ENCODE peak calls at places on chromosomes 3 and 15, in nine cellular contexts. One of them, this sample, is unnamed.

GRCh38 chr3:119173325-119173724 is at the start of gene UPK1B:
- DNase-seq in astrocyte of the spinal cord: no peak
- DNase-seq in activated CD4-positive, alpha-beta T cell treated with anti-CD3 and anti-CD28 coated beads, Interleukin-2, amount 10 ng/mL, durations not matched to agents 7 days and 5 days: no peak
- DNase-seq in sigmoid colon: no peak
- DNase-seq in HTR-8/SVneo: no peak
- DNase-seq in right atrium auricular region: no peak
- DNase-seq in iris pigment epithelial cell: no peak
- DNase-seq in C1 segment of cervical spinal cord: no peak
- DNase-seq in stimulated activated CD4-positive, alpha-beta T cell treated with anti-CD3 and anti-CD28 coated beads, TNF-alpha, amount 100 ng/mL, for 4 hours: no peak
- DNase-seq in this sample: no peak

GRCh38 chr3:183172051-183172639 is 9.6 kb upstream of the LAMP3 start:
- DNase-seq in activated CD4-positive, alpha-beta T cell treated with anti-CD3 and anti-CD28 coated beads, Interleukin-2, amount 10 ng/mL, durations not matched to agents 7 days and 5 days: no peak
- DNase-seq in right atrium auricular region: no peak
- DNase-seq in astrocyte of the spinal cord: no peak
- DNase-seq in stimulated activated CD4-positive, alpha-beta T cell treated with anti-CD3 and anti-CD28 coated beads, TNF-alpha, amount 100 ng/mL, for 4 hours: no peak
- DNase-seq in C1 segment of cervical spinal cord: no peak
- DNase-seq in sigmoid colon: no peak
- DNase-seq in HTR-8/SVneo: no peak
- DNase-seq in iris pigment epithelial cell: no peak
- DNase-seq in this sample: no peak

GRCh38 chr15:59199775-59200465 is 6.7 kb upstream of the LDHAL6B start:
- DNase-seq in C1 segment of cervical spinal cord: no peak
- DNase-seq in astrocyte of the spinal cord: peak; percentile 61
- DNase-seq in sigmoid colon: no peak
- DNase-seq in iris pigment epithelial cell: peak; percentile 88
- DNase-seq in right atrium auricular region: no peak
- DNase-seq in stimulated activated CD4-positive, alpha-beta T cell treated with anti-CD3 and anti-CD28 coated beads, TNF-alpha, amount 100 ng/mL, for 4 hours: no peak
- DNase-seq in HTR-8/SVneo: peak; percentile 67
- DNase-seq in activated CD4-positive, alpha-beta T cell treated with anti-CD3 and anti-CD28 coated beads, Interleukin-2, amount 10 ng/mL, durations not matched to agents 7 days and 5 days: no peak
- DNase-seq in this sample: no peak

GRCh38 chr15:55254916-55255679 is 34.5 kb downstream of the RAB27A start:
- DNase-seq in stimulated activated CD4-positive, alpha-beta T cell treated with anti-CD3 and anti-CD28 coated beads, TNF-alpha, amount 100 ng/mL, for 4 hours: no peak
- DNase-seq in activated CD4-positive, alpha-beta T cell treated with anti-CD3 and anti-CD28 coated beads, Interleukin-2, amount 10 ng/mL, durations not matched to agents 7 days and 5 days: no peak
- DNase-seq in astrocyte of the spinal cord: no peak
- DNase-seq in iris pigment epithelial cell: no peak
- DNase-seq in HTR-8/SVneo: no peak
- DNase-seq in right atrium auricular region: no peak
- DNase-seq in C1 segment of cervical spinal cord: no peak
- DNase-seq in sigmoid colon: no peak
- DNase-seq in this sample: no peak

GRCh38 chr15:48472756-48473155 is 141.5 kb downstream of the DUT start:
- DNase-seq in C1 segment of cervical spinal cord: no peak
- DNase-seq in sigmoid colon: no peak
- DNase-seq in stimulated activated CD4-positive, alpha-beta T cell treated with anti-CD3 and anti-CD28 coated beads, TNF-alpha, amount 100 ng/mL, for 4 hours: no peak
- DNase-seq in activated CD4-positive, alpha-beta T cell treated with anti-CD3 and anti-CD28 coated beads, Interleukin-2, amount 10 ng/mL, durations not matched to agents 7 days and 5 days: no peak
- DNase-seq in right atrium auricular region: no peak
- DNase-seq in astrocyte of the spinal cord: peak; percentile 37
- DNase-seq in HTR-8/SVneo: peak; percentile 26
- DNase-seq in iris pigment epithelial cell: peak; percentile 77
- DNase-seq in this sample: no peak

GRCh38 chr15:65183847-65184159 is 1.3 kb downstream of the CLPX start:
- DNase-seq in stimulated activated CD4-positive, alpha-beta T cell treated with anti-CD3 and anti-CD28 coated beads, TNF-alpha, amount 100 ng/mL, for 4 hours: no peak
- DNase-seq in astrocyte of the spinal cord: no peak
- DNase-seq in activated CD4-positive, alpha-beta T cell treated with anti-CD3 and anti-CD28 coated beads, Interleukin-2, amount 10 ng/mL, durations not matched to agents 7 days and 5 days: no peak
- DNase-seq in right atrium auricular region: no peak
- DNase-seq in iris pigment epithelial cell: no peak
- DNase-seq in sigmoid colon: no peak
- DNase-seq in C1 segment of cervical spinal cord: no peak
- DNase-seq in HTR-8/SVneo: no peak
- DNase-seq in this sample: no peak

GRCh38 chr3:117547956-117548550 is 838.5 kb downstream of the TUSC7 start:
- DNase-seq in stimulated activated CD4-positive, alpha-beta T cell treated with anti-CD3 and anti-CD28 coated beads, TNF-alpha, amount 100 ng/mL, for 4 hours: no peak
- DNase-seq in HTR-8/SVneo: no peak
- DNase-seq in sigmoid colon: no peak
- DNase-seq in astrocyte of the spinal cord: peak; percentile 56
- DNase-seq in C1 segment of cervical spinal cord: no peak
- DNase-seq in right atrium auricular region: no peak
- DNase-seq in activated CD4-positive, alpha-beta T cell treated with anti-CD3 and anti-CD28 coated beads, Interleukin-2, amount 10 ng/mL, durations not matched to agents 7 days and 5 days: no peak
- DNase-seq in iris pigment epithelial cell: peak; percentile 55
- DNase-seq in this sample: no peak

GRCh38 chr3:101849714-101850326 is 506 bp downstream of the NFKBIZ start:
- DNase-seq in HTR-8/SVneo: no peak
- DNase-seq in activated CD4-positive, alpha-beta T cell treated with anti-CD3 and anti-CD28 coated beads, Interleukin-2, amount 10 ng/mL, durations not matched to agents 7 days and 5 days: peak; percentile 60
- DNase-seq in stimulated activated CD4-positive, alpha-beta T cell treated with anti-CD3 and anti-CD28 coated beads, TNF-alpha, amount 100 ng/mL, for 4 hours: peak; percentile 37
- DNase-seq in sigmoid colon: peak; percentile 74
- DNase-seq in iris pigment epithelial cell: no peak
- DNase-seq in astrocyte of the spinal cord: no peak
- DNase-seq in C1 segment of cervical spinal cord: no peak
- DNase-seq in right atrium auricular region: no peak
- DNase-seq in this sample: no peak

GRCh38 chr3:110494728-110495127 is 576.9 kb upstream of the NECTIN3 start:
- DNase-seq in astrocyte of the spinal cord: no peak
- DNase-seq in sigmoid colon: no peak
- DNase-seq in C1 segment of cervical spinal cord: no peak
- DNase-seq in HTR-8/SVneo: no peak
- DNase-seq in activated CD4-positive, alpha-beta T cell treated with anti-CD3 and anti-CD28 coated beads, Interleukin-2, amount 10 ng/mL, durations not matched to agents 7 days and 5 days: no peak
- DNase-seq in iris pigment epithelial cell: no peak
- DNase-seq in stimulated activated CD4-positive, alpha-beta T cell treated with anti-CD3 and anti-CD28 coated beads, TNF-alpha, amount 100 ng/mL, for 4 hours: no peak
- DNase-seq in right atrium auricular region: no peak
- DNase-seq in this sample: no peak

GRCh38 chr3:129582799-129583198 is 23.7 kb downstream of the PLXND1 start:
- DNase-seq in astrocyte of the spinal cord: no peak
- DNase-seq in C1 segment of cervical spinal cord: no peak
- DNase-seq in right atrium auricular region: no peak
- DNase-seq in activated CD4-positive, alpha-beta T cell treated with anti-CD3 and anti-CD28 coated beads, Interleukin-2, amount 10 ng/mL, durations not matched to agents 7 days and 5 days: no peak
- DNase-seq in sigmoid colon: no peak
- DNase-seq in stimulated activated CD4-positive, alpha-beta T cell treated with anti-CD3 and anti-CD28 coated beads, TNF-alpha, amount 100 ng/mL, for 4 hours: no peak
- DNase-seq in HTR-8/SVneo: no peak
- DNase-seq in iris pigment epithelial cell: no peak
- DNase-seq in this sample: no peak

GRCh38 chr15:38215707-38216106 is 36.9 kb upstream of the SPRED1 start:
- DNase-seq in stimulated activated CD4-positive, alpha-beta T cell treated with anti-CD3 and anti-CD28 coated beads, TNF-alpha, amount 100 ng/mL, for 4 hours: no peak
- DNase-seq in iris pigment epithelial cell: peak; percentile 25
- DNase-seq in C1 segment of cervical spinal cord: no peak
- DNase-seq in astrocyte of the spinal cord: no peak
- DNase-seq in HTR-8/SVneo: no peak
- DNase-seq in activated CD4-positive, alpha-beta T cell treated with anti-CD3 and anti-CD28 coated beads, Interleukin-2, amount 10 ng/mL, durations not matched to agents 7 days and 5 days: no peak
- DNase-seq in right atrium auricular region: no peak
- DNase-seq in sigmoid colon: no peak
- DNase-seq in this sample: no peak

GRCh38 chr3:16300881-16301359 is 35.9 kb downstream of the OXNAD1 start:
- DNase-seq in HTR-8/SVneo: no peak
- DNase-seq in C1 segment of cervical spinal cord: no peak
- DNase-seq in iris pigment epithelial cell: no peak
- DNase-seq in sigmoid colon: no peak
- DNase-seq in stimulated activated CD4-positive, alpha-beta T cell treated with anti-CD3 and anti-CD28 coated beads, TNF-alpha, amount 100 ng/mL, for 4 hours: no peak
- DNase-seq in activated CD4-positive, alpha-beta T cell treated with anti-CD3 and anti-CD28 coated beads, Interleukin-2, amount 10 ng/mL, durations not matched to agents 7 days and 5 days: peak; percentile 79
- DNase-seq in right atrium auricular region: no peak
- DNase-seq in astrocyte of the spinal cord: no peak
- DNase-seq in this sample: no peak

GRCh38 chr3:36548712-36549111 is 168.4 kb downstream of the STAC start:
- DNase-seq in activated CD4-positive, alpha-beta T cell treated with anti-CD3 and anti-CD28 coated beads, Interleukin-2, amount 10 ng/mL, durations not matched to agents 7 days and 5 days: no peak
- DNase-seq in C1 segment of cervical spinal cord: no peak
- DNase-seq in sigmoid colon: no peak
- DNase-seq in iris pigment epithelial cell: no peak
- DNase-seq in right atrium auricular region: no peak
- DNase-seq in stimulated activated CD4-positive, alpha-beta T cell treated with anti-CD3 and anti-CD28 coated beads, TNF-alpha, amount 100 ng/mL, for 4 hours: no peak
- DNase-seq in astrocyte of the spinal cord: no peak
- DNase-seq in HTR-8/SVneo: no peak
- DNase-seq in this sample: no peak

GRCh38 chr3:62601238-62601856 is 228.0 kb upstream of the FEZF2 start:
- DNase-seq in iris pigment epithelial cell: peak; percentile 82
- DNase-seq in C1 segment of cervical spinal cord: no peak
- DNase-seq in stimulated activated CD4-positive, alpha-beta T cell treated with anti-CD3 and anti-CD28 coated beads, TNF-alpha, amount 100 ng/mL, for 4 hours: no peak
- DNase-seq in astrocyte of the spinal cord: peak; percentile 59
- DNase-seq in right atrium auricular region: no peak
- DNase-seq in sigmoid colon: no peak
- DNase-seq in activated CD4-positive, alpha-beta T cell treated with anti-CD3 and anti-CD28 coated beads, Interleukin-2, amount 10 ng/mL, durations not matched to agents 7 days and 5 days: no peak
- DNase-seq in HTR-8/SVneo: no peak
- DNase-seq in this sample: no peak

GRCh38 chr15:62874933-62875625 is 167.5 kb upstream of the TPM1 start:
- DNase-seq in C1 segment of cervical spinal cord: no peak
- DNase-seq in iris pigment epithelial cell: no peak
- DNase-seq in astrocyte of the spinal cord: no peak
- DNase-seq in HTR-8/SVneo: no peak
- DNase-seq in activated CD4-positive, alpha-beta T cell treated with anti-CD3 and anti-CD28 coated beads, Interleukin-2, amount 10 ng/mL, durations not matched to agents 7 days and 5 days: no peak
- DNase-seq in stimulated activated CD4-positive, alpha-beta T cell treated with anti-CD3 and anti-CD28 coated beads, TNF-alpha, amount 100 ng/mL, for 4 hours: no peak
- DNase-seq in sigmoid colon: peak; percentile 88
- DNase-seq in right atrium auricular region: no peak
- DNase-seq in this sample: no peak

GRCh38 chr3:98906230-98906629 is 4.7 kb upstream of the DCBLD2 start:
- DNase-seq in sigmoid colon: no peak
- DNase-seq in activated CD4-positive, alpha-beta T cell treated with anti-CD3 and anti-CD28 coated beads, Interleukin-2, amount 10 ng/mL, durations not matched to agents 7 days and 5 days: no peak
- DNase-seq in astrocyte of the spinal cord: peak; percentile 88
- DNase-seq in iris pigment epithelial cell: peak; percentile 93
- DNase-seq in stimulated activated CD4-positive, alpha-beta T cell treated with anti-CD3 and anti-CD28 coated beads, TNF-alpha, amount 100 ng/mL, for 4 hours: no peak
- DNase-seq in C1 segment of cervical spinal cord: no peak
- DNase-seq in right atrium auricular region: no peak
- DNase-seq in HTR-8/SVneo: peak; percentile 41
- DNase-seq in this sample: no peak

GRCh38 chr15:68401496-68402431 is 30.2 kb downstream of the ITGA11 start:
- DNase-seq in C1 segment of cervical spinal cord: no peak
- DNase-seq in iris pigment epithelial cell: no peak
- DNase-seq in stimulated activated CD4-positive, alpha-beta T cell treated with anti-CD3 and anti-CD28 coated beads, TNF-alpha, amount 100 ng/mL, for 4 hours: no peak
- DNase-seq in activated CD4-positive, alpha-beta T cell treated with anti-CD3 and anti-CD28 coated beads, Interleukin-2, amount 10 ng/mL, durations not matched to agents 7 days and 5 days: no peak
- DNase-seq in right atrium auricular region: peak; percentile 26
- DNase-seq in astrocyte of the spinal cord: no peak
- DNase-seq in sigmoid colon: no peak
- DNase-seq in HTR-8/SVneo: no peak
- DNase-seq in this sample: no peak

GRCh38 chr15:44861917-44862316 is 94.6 kb upstream of the TERB2 start:
- DNase-seq in right atrium auricular region: no peak
- DNase-seq in iris pigment epithelial cell: no peak
- DNase-seq in astrocyte of the spinal cord: no peak
- DNase-seq in C1 segment of cervical spinal cord: no peak
- DNase-seq in sigmoid colon: no peak
- DNase-seq in activated CD4-positive, alpha-beta T cell treated with anti-CD3 and anti-CD28 coated beads, Interleukin-2, amount 10 ng/mL, durations not matched to agents 7 days and 5 days: no peak
- DNase-seq in stimulated activated CD4-positive, alpha-beta T cell treated with anti-CD3 and anti-CD28 coated beads, TNF-alpha, amount 100 ng/mL, for 4 hours: no peak
- DNase-seq in HTR-8/SVneo: no peak
- DNase-seq in this sample: no peak

GRCh38 chr3:171801738-171802600 is 8.3 kb downstream of the PLD1 start:
- DNase-seq in sigmoid colon: no peak
- DNase-seq in stimulated activated CD4-positive, alpha-beta T cell treated with anti-CD3 and anti-CD28 coated beads, TNF-alpha, amount 100 ng/mL, for 4 hours: no peak
- DNase-seq in iris pigment epithelial cell: peak; percentile 92
- DNase-seq in C1 segment of cervical spinal cord: no peak
- DNase-seq in right atrium auricular region: no peak
- DNase-seq in astrocyte of the spinal cord: peak; percentile 92
- DNase-seq in activated CD4-positive, alpha-beta T cell treated with anti-CD3 and anti-CD28 coated beads, Interleukin-2, amount 10 ng/mL, durations not matched to agents 7 days and 5 days: no peak
- DNase-seq in HTR-8/SVneo: no peak
- DNase-seq in this sample: no peak

GRCh38 chr3:39754549-39754948 is 54.9 kb upstream of the MYRIP start:
- DNase-seq in sigmoid colon: no peak
- DNase-seq in right atrium auricular region: no peak
- DNase-seq in iris pigment epithelial cell: no peak
- DNase-seq in stimulated activated CD4-positive, alpha-beta T cell treated with anti-CD3 and anti-CD28 coated beads, TNF-alpha, amount 100 ng/mL, for 4 hours: no peak
- DNase-seq in astrocyte of the spinal cord: no peak
- DNase-seq in activated CD4-positive, alpha-beta T cell treated with anti-CD3 and anti-CD28 coated beads, Interleukin-2, amount 10 ng/mL, durations not matched to agents 7 days and 5 days: no peak
- DNase-seq in HTR-8/SVneo: no peak
- DNase-seq in C1 segment of cervical spinal cord: no peak
- DNase-seq in this sample: no peak

GRCh38 chr3:64859625-64860590 is 172.1 kb upstream of the ADAMTS9 start:
- DNase-seq in C1 segment of cervical spinal cord: no peak
- DNase-seq in right atrium auricular region: no peak
- DNase-seq in iris pigment epithelial cell: peak; percentile 35
- DNase-seq in astrocyte of the spinal cord: peak; percentile 69
- DNase-seq in stimulated activated CD4-positive, alpha-beta T cell treated with anti-CD3 and anti-CD28 coated beads, TNF-alpha, amount 100 ng/mL, for 4 hours: no peak
- DNase-seq in sigmoid colon: no peak
- DNase-seq in activated CD4-positive, alpha-beta T cell treated with anti-CD3 and anti-CD28 coated beads, Interleukin-2, amount 10 ng/mL, durations not matched to agents 7 days and 5 days: no peak
- DNase-seq in HTR-8/SVneo: no peak
- DNase-seq in this sample: no peak

GRCh38 chr3:9765865-9766264 is 3.9 kb downstream of the CAMK1 start:
- DNase-seq in right atrium auricular region: no peak
- DNase-seq in activated CD4-positive, alpha-beta T cell treated with anti-CD3 and anti-CD28 coated beads, Interleukin-2, amount 10 ng/mL, durations not matched to agents 7 days and 5 days: no peak
- DNase-seq in C1 segment of cervical spinal cord: no peak
- DNase-seq in astrocyte of the spinal cord: no peak
- DNase-seq in iris pigment epithelial cell: peak; percentile 23
- DNase-seq in stimulated activated CD4-positive, alpha-beta T cell treated with anti-CD3 and anti-CD28 coated beads, TNF-alpha, amount 100 ng/mL, for 4 hours: no peak
- DNase-seq in HTR-8/SVneo: no peak
- DNase-seq in sigmoid colon: no peak
- DNase-seq in this sample: no peak

GRCh38 chr3:98890181-98890882 is 11.2 kb downstream of the DCBLD2 start:
- DNase-seq in C1 segment of cervical spinal cord: no peak
- DNase-seq in activated CD4-positive, alpha-beta T cell treated with anti-CD3 and anti-CD28 coated beads, Interleukin-2, amount 10 ng/mL, durations not matched to agents 7 days and 5 days: no peak
- DNase-seq in iris pigment epithelial cell: no peak
- DNase-seq in stimulated activated CD4-positive, alpha-beta T cell treated with anti-CD3 and anti-CD28 coated beads, TNF-alpha, amount 100 ng/mL, for 4 hours: no peak
- DNase-seq in HTR-8/SVneo: no peak
- DNase-seq in right atrium auricular region: no peak
- DNase-seq in sigmoid colon: no peak
- DNase-seq in astrocyte of the spinal cord: no peak
- DNase-seq in this sample: no peak

GRCh38 chr15:55858661-55859060 is 115.7 kb upstream of the PRTG start:
- DNase-seq in astrocyte of the spinal cord: no peak
- DNase-seq in iris pigment epithelial cell: peak; percentile 83
- DNase-seq in stimulated activated CD4-positive, alpha-beta T cell treated with anti-CD3 and anti-CD28 coated beads, TNF-alpha, amount 100 ng/mL, for 4 hours: no peak
- DNase-seq in activated CD4-positive, alpha-beta T cell treated with anti-CD3 and anti-CD28 coated beads, Interleukin-2, amount 10 ng/mL, durations not matched to agents 7 days and 5 days: no peak
- DNase-seq in sigmoid colon: no peak
- DNase-seq in C1 segment of cervical spinal cord: no peak
- DNase-seq in HTR-8/SVneo: no peak
- DNase-seq in right atrium auricular region: no peak
- DNase-seq in this sample: no peak

GRCh38 chr3:185781759-185782158 is 43.1 kb downstream of the IGF2BP2 start:
- DNase-seq in activated CD4-positive, alpha-beta T cell treated with anti-CD3 and anti-CD28 coated beads, Interleukin-2, amount 10 ng/mL, durations not matched to agents 7 days and 5 days: no peak
- DNase-seq in astrocyte of the spinal cord: peak; percentile 86
- DNase-seq in iris pigment epithelial cell: peak; percentile 92
- DNase-seq in sigmoid colon: no peak
- DNase-seq in HTR-8/SVneo: no peak
- DNase-seq in C1 segment of cervical spinal cord: no peak
- DNase-seq in right atrium auricular region: no peak
- DNase-seq in stimulated activated CD4-positive, alpha-beta T cell treated with anti-CD3 and anti-CD28 coated beads, TNF-alpha, amount 100 ng/mL, for 4 hours: no peak
- DNase-seq in this sample: no peak

GRCh38 chr3:14605744-14606143 is 45.8 kb upstream of the CCDC174 start:
- DNase-seq in astrocyte of the spinal cord: no peak
- DNase-seq in HTR-8/SVneo: no peak
- DNase-seq in stimulated activated CD4-positive, alpha-beta T cell treated with anti-CD3 and anti-CD28 coated beads, TNF-alpha, amount 100 ng/mL, for 4 hours: no peak
- DNase-seq in sigmoid colon: no peak
- DNase-seq in iris pigment epithelial cell: no peak
- DNase-seq in right atrium auricular region: no peak
- DNase-seq in C1 segment of cervical spinal cord: no peak
- DNase-seq in activated CD4-positive, alpha-beta T cell treated with anti-CD3 and anti-CD28 coated beads, Interleukin-2, amount 10 ng/mL, durations not matched to agents 7 days and 5 days: no peak
- DNase-seq in this sample: no peak

GRCh38 chr15:90031231-90031791 is 30.2 kb downstream of the ZNF710 start:
- DNase-seq in astrocyte of the spinal cord: peak; percentile 48
- DNase-seq in right atrium auricular region: no peak
- DNase-seq in HTR-8/SVneo: no peak
- DNase-seq in sigmoid colon: peak; percentile 48
- DNase-seq in iris pigment epithelial cell: peak; percentile 36
- DNase-seq in activated CD4-positive, alpha-beta T cell treated with anti-CD3 and anti-CD28 coated beads, Interleukin-2, amount 10 ng/mL, durations not matched to agents 7 days and 5 days: peak; percentile 31
- DNase-seq in stimulated activated CD4-positive, alpha-beta T cell treated with anti-CD3 and anti-CD28 coated beads, TNF-alpha, amount 100 ng/mL, for 4 hours: no peak
- DNase-seq in C1 segment of cervical spinal cord: no peak
- DNase-seq in this sample: no peak

GRCh38 chr15:57375827-57376694 is at the start of gene CGNL1:
- DNase-seq in sigmoid colon: peak; percentile 67
- DNase-seq in astrocyte of the spinal cord: no peak
- DNase-seq in right atrium auricular region: no peak
- DNase-seq in stimulated activated CD4-positive, alpha-beta T cell treated with anti-CD3 and anti-CD28 coated beads, TNF-alpha, amount 100 ng/mL, for 4 hours: no peak
- DNase-seq in HTR-8/SVneo: peak; percentile 45
- DNase-seq in C1 segment of cervical spinal cord: no peak
- DNase-seq in iris pigment epithelial cell: peak; percentile 33
- DNase-seq in activated CD4-positive, alpha-beta T cell treated with anti-CD3 and anti-CD28 coated beads, Interleukin-2, amount 10 ng/mL, durations not matched to agents 7 days and 5 days: no peak
- DNase-seq in this sample: peak; percentile 86

GRCh38 chr15:95511680-95512079 is 818.8 kb upstream of the NR2F2 start:
- DNase-seq in HTR-8/SVneo: no peak
- DNase-seq in astrocyte of the spinal cord: no peak
- DNase-seq in stimulated activated CD4-positive, alpha-beta T cell treated with anti-CD3 and anti-CD28 coated beads, TNF-alpha, amount 100 ng/mL, for 4 hours: no peak
- DNase-seq in iris pigment epithelial cell: peak; percentile 30
- DNase-seq in right atrium auricular region: no peak
- DNase-seq in sigmoid colon: no peak
- DNase-seq in activated CD4-positive, alpha-beta T cell treated with anti-CD3 and anti-CD28 coated beads, Interleukin-2, amount 10 ng/mL, durations not matched to agents 7 days and 5 days: no peak
- DNase-seq in C1 segment of cervical spinal cord: no peak
- DNase-seq in this sample: no peak

GRCh38 chr15:65323071-65323511 is 18.6 kb downstream of the RNU5B-1 start:
- DNase-seq in iris pigment epithelial cell: peak; percentile 28
- DNase-seq in astrocyte of the spinal cord: peak; percentile 33
- DNase-seq in right atrium auricular region: no peak
- DNase-seq in HTR-8/SVneo: peak; percentile 43
- DNase-seq in C1 segment of cervical spinal cord: no peak
- DNase-seq in sigmoid colon: peak; percentile 96
- DNase-seq in stimulated activated CD4-positive, alpha-beta T cell treated with anti-CD3 and anti-CD28 coated beads, TNF-alpha, amount 100 ng/mL, for 4 hours: no peak
- DNase-seq in activated CD4-positive, alpha-beta T cell treated with anti-CD3 and anti-CD28 coated beads, Interleukin-2, amount 10 ng/mL, durations not matched to agents 7 days and 5 days: no peak
- DNase-seq in this sample: no peak

GRCh38 chr3:115697263-115698053 is 74.1 kb downstream of the GAP43 start:
- DNase-seq in stimulated activated CD4-positive, alpha-beta T cell treated with anti-CD3 and anti-CD28 coated beads, TNF-alpha, amount 100 ng/mL, for 4 hours: no peak
- DNase-seq in astrocyte of the spinal cord: peak; percentile 60
- DNase-seq in C1 segment of cervical spinal cord: no peak
- DNase-seq in activated CD4-positive, alpha-beta T cell treated with anti-CD3 and anti-CD28 coated beads, Interleukin-2, amount 10 ng/mL, durations not matched to agents 7 days and 5 days: no peak
- DNase-seq in HTR-8/SVneo: no peak
- DNase-seq in right atrium auricular region: no peak
- DNase-seq in iris pigment epithelial cell: no peak
- DNase-seq in sigmoid colon: no peak
- DNase-seq in this sample: no peak

This sample was measured in kidney.